ENCODE peak calls at places on chromosomes 16 and 17, in six cellular contexts. Z is IMR-90, J is heart left ventricle, X is thyroid gland, W is testis, Q is tibial nerve. U is an unnamed sample. For H3K4me1, the result is how much of the 10 kb centered on the place peaks cover.

GRCh38 chr17:41772218-41772585 is 14.3 kb downstream of the JUP start:
- DNase-seq in J (no peak), W (no peak), X (peak), Q (no peak), Z (no peak), U (peak)

GRCh38 chr16:73878616-73879015 is 418.0 kb upstream of the PSMD7 start:
- DNase-seq in Q (no peak), W (no peak), J (no peak), X (no peak), Z (peak), U (no peak)

GRCh38 chr17:62790554-62790953 is 17.6 kb downstream of the MARCHF10 start:
- DNase-seq in Q (no peak), X (no peak), W (no peak), Z (peak), J (no peak), U (no peak)

GRCh38 chr17:44707755-44708400 is 587 bp upstream of the DBF4B start:
- DNase-seq in Z (no peak), J (no peak), X (no peak), Q (no peak), W (no peak), U (no peak)

GRCh38 chr16:86318119-86318518 is 192.2 kb upstream of the FOXF1 start:
- DNase-seq in W (no peak), Q (no peak), J (no peak), Z (no peak), X (no peak), U (no peak)

GRCh38 chr16:9476744-9477143 is 385.3 kb downstream of the HAPSTR1 start:
- DNase-seq in X (no peak), J (no peak), W (no peak), Z (no peak), Q (no peak), U (no peak)

GRCh38 chr16:23611936-23612335 is 15.8 kb upstream of the NDUFAB1 start:
- DNase-seq in Z (no peak), J (no peak), X (no peak), W (no peak), Q (no peak), U (no peak)

GRCh38 chr17:40311575-40311974 is 2.6 kb downstream of the RARA start:
- DNase-seq in X (peak), Z (no peak), J (peak), Q (no peak), W (no peak), U (peak)

GRCh38 chr17:6079155-6079554 is 9.0 kb downstream of the WSCD1 start:
- DNase-seq in Q (no peak), X (no peak), J (no peak), W (no peak), Z (no peak), U (no peak)

GRCh38 chr17:66782866-66783265 is 52.1 kb upstream of the CACNG5 start:
- DNase-seq in W (no peak), X (no peak), J (no peak), Z (no peak), Q (no peak), U (no peak)

GRCh38 chr16:8581923-8582580 is 8.3 kb downstream of the TMEM114 start:
- DNase-seq in Q (no peak), W (peak), Z (no peak), J (no peak), X (no peak), U (peak)

GRCh38 chr16:66636199-66636598 is 31.7 kb downstream of the CMTM3 start:
- DNase-seq in Q (no peak), X (peak), Z (no peak), W (peak), J (no peak), U (no peak)

DNA sequence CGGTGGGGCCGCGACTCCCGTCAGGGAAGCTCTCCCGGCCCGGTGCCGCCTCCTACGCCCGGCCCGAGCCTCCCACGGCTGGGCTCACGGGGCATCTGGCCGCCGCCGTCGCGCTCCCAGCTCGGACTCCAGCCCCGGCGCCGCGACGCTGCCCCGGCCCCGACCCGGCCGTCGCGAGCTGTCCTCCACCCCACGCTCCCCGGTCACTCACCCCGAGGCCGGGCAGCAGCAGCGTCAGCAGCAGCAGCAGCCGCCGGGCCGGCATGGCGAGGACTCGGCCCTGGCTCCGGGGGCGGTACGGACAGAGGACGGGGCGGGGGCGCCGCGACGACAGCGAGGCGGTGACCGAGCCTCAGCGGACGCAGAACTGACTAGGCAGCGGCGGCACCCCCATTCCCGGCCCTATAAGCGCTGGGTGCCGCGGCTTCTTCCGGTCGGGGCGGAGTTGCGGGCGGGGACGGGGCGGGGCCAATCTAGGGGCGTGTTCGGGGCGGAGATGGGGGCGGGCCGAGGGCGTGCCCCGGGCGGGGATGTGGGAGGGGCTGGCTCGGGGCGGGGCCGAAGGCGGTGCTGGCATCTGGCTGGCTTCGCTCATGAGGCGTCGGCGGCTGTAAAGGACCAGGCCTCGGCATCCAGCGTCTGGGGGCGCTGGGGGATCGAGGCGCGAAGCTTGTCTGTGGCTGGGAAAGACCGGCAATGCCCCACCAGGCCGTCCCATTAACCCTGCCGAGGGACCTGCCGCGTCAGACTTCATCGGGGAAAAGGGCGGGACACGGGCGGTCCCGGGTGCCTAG is at the start of gene ERN1:
- DNase-seq in W (peak), Z (peak), J (peak), X (peak), Q (peak), U (peak)
- TF ChIP-seq POLR2A in W (peak), Z (peak), J (peak), X (peak), Q (peak), U (peak)

GRCh38 chr17:76775021-76775420 is 37.1 kb downstream of the MFSD11 start:
- DNase-seq in Z (no peak), Q (no peak), J (no peak), X (no peak), W (no peak), U (no peak)

GRCh38 chr17:76772842-76773521 is 35.1 kb downstream of the MFSD11 start:
- DNase-seq in Q (no peak), J (no peak), W (no peak), X (no peak), Z (peak), U (no peak)
- H3K4me3 ChIP-seq in Q (no peak), J (peak), W (no peak), X (no peak), Z (no peak), U (no peak)

DNA sequence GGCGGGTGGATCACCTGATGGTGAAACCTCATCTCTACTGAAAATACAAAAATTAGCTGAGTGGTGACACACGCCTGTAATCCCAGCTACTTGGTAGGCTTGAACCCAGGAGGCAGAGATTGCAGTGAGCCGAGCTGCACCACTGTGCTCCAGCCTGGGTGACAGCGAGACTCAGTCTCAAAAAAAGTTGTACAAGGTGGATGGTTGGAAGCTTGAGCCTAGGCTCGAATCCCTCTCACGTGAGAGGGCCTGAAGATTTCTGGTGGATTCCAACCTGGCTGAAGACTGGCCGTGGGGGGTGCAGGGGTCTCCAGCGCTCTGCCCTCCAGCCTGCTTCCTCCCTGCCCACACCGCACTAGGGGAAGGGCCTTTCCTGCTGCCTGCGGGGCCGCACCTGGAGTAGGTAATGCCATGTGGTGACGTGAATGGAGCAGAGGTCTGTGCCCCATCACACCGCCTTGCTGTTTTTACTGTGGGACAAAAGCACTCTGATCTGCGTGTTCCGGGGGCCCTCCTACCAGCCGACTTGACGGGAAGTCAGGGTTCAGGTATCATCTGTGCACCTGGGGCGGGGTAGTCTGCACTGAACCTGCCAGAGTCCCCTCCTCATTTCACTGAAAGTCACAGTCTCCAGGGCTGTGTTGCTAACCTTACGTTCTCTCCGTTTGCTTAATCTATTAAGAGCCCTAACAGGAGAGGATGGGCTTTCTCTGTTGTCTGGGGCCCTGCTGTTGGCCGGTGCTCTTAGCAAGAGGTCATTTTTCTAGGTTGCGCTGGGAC is 4.2 kb downstream of the RPL13 start:
- DNase-seq in Q (no peak), J (no peak), Z (no peak), W (no peak), X (no peak), U (peak)
- H3K4me1 ChIP-seq in Q (under half), J (under half), Z (under half), W (under half), X (under half), U (under half)

GRCh38 chr17:2704890-2705248 is 6.7 kb downstream of the CLUH start:
- DNase-seq in Q (no peak), X (no peak), W (no peak), Z (no peak), J (peak), U (no peak)
- TF ChIP-seq POLR2A in Q (no peak), X (no peak), W (no peak), Z (no peak), J (no peak), U (no peak)

GRCh38 chr17:82750241-82750905 is 1.5 kb upstream of the TBCD start:
- DNase-seq in X (no peak), Z (no peak), W (peak), Q (no peak), J (no peak), U (no peak)

GRCh38 chr17:82752371-82753200 is 721 bp downstream of the TBCD start:
- DNase-seq in W (peak), X (peak), Z (no peak), J (peak), Q (no peak), U (peak)

GRCh38 chr17:82753201-82753464 is 1.3 kb downstream of the TBCD start:
- DNase-seq in J (no peak), Q (no peak), Z (no peak), X (no peak), W (no peak), U (no peak)

GRCh38 chr17:82751571-82752370 is at the start of gene TBCD:
- DNase-seq in Q (peak), Z (peak), X (peak), J (peak), W (peak), U (peak)

GRCh38 chr17:82751171-82751570 is 694 bp upstream of the TBCD start:
- DNase-seq in Q (no peak), W (no peak), X (no peak), Z (no peak), J (no peak), U (peak)
- H3K4me3 ChIP-seq in Q (peak), W (peak), X (peak), Z (peak), J (peak), U (peak)

GRCh38 chr17:7851438-7852261 is 3.2 kb upstream of the TMEM88 start:
- DNase-seq in Q (peak), X (peak), W (peak), Z (peak), J (peak), U (peak)

GRCh38 chr17:7850118-7850504 is 4.8 kb upstream of the TMEM88 start:
- DNase-seq in X (no peak), Z (no peak), J (no peak), Q (no peak), W (no peak), U (no peak)

GRCh38 chr17:7849185-7850117 is 5.4 kb upstream of the TMEM88 start:
- DNase-seq in W (no peak), J (no peak), X (no peak), Q (no peak), Z (no peak), U (no peak)

GRCh38 chr17:7852262-7852670 is 2.6 kb upstream of the TMEM88 start:
- DNase-seq in Z (no peak), W (no peak), X (no peak), J (no peak), Q (no peak), U (no peak)

DNA sequence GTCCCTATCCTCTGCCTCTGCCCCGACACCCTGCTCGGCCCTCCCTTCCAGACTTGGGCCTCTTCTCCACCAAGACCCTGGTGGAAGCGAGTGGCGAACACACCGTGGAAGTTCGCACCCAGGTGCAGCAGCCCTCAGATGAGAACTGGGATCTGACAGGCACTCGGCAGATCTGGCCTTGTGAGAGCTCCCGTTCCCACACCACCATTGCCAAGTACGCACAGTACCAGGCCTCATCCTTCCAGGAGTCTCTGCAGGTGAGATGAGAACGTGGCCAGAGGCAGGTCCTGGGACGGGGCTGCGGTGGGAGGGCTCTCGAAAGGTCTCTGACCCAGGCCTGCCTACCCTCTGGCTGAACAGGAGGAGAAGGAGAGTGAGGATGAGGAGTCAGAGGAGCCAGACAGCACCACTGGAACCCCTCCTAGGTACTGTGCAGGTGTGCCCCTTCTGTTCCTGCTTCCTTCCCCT is 3.9 kb upstream of the TMEM88 start:
- DNase-seq in Q (no peak), Z (no peak), W (no peak), X (no peak), J (no peak), U (no peak)
- H3K4me1 ChIP-seq in Q (under half), Z (under half), W (under half), X (under half), J (under half), U (under half)

DNA sequence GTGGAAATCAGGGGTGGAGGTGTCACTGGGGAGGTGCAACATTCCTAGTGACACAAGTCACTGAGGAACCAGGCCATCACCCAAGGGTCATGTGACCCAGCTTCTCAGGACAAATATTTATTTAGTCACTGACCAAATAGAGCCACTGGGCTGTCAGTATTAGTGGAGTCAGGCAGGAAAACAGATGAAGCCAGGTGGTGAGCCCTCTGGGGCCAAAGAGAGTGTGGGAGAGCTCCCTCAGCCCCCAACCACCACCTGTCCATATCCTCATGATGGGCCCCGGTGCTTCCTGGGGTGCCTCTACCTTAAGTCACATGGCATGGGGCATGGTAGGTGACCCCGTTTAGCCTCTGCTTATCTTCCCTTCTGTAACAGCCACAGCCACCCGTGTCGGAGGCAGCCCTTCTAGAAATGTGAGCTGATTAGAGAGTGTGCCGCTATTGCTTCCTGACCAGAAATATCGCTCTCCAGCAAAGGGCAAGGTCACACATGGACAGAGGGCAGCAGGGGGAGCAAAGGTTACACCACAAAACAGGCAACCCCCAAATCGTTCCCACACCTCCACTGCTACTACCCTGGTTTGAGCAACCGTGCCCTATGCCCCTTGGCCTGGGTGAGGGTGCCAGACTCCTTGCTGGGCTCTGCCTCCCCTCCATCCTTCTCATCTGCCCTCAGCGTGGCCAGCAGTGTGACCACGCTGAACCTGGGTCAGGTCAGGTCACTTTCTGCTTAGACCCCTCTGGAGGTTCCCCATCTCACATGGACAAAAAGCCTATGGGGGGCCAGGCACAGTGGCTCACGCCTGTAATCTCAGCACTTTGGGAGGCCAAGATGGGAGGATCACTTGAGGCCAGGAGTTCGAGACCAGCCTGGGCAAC is 8.6 kb upstream of the AKTIP start:
- DNase-seq in J (no peak), Q (no peak), Z (no peak), X (no peak), W (no peak), U (no peak)
- TF ChIP-seq POLR2A in J (no peak), Q (no peak), Z (no peak), X (no peak), W (no peak), U (no peak)